ENCODE peak calls at places on chromosomes 2 and 18, in four cellular contexts. One of them, this sample, is unnamed. For H3K27me3, the result is how much of the 10 kb centered on the place peaks cover.

GRCh38 chr2:169361706-169362345 is 508 bp downstream of the LRP2 start:
- DNase-seq in brain microvascular endothelial cell: no peak
- DNase-seq in BJ: no peak
- DNase-seq in transverse colon: no peak
- DNase-seq in this sample: no peak

GRCh38 chr2:48496867-48497266 is 33.1 kb upstream of the STON1 start:
- DNase-seq in BJ: peak
- DNase-seq in transverse colon: no peak
- DNase-seq in brain microvascular endothelial cell: peak
- DNase-seq in this sample: no peak

GRCh38 chr18:74897971-74898657 is 300.4 kb downstream of the ZNF407 start:
- DNase-seq in transverse colon: no peak
- DNase-seq in BJ: peak
- DNase-seq in brain microvascular endothelial cell: peak
- DNase-seq in this sample: no peak

GRCh38 chr2:71609441-71609840 is 156.1 kb downstream of the DYSF start:
- DNase-seq in brain microvascular endothelial cell: peak
- DNase-seq in BJ: no peak
- DNase-seq in transverse colon: no peak
- DNase-seq in this sample: peak

GRCh38 chr2:130391058-130391871 is 35.4 kb downstream of the PTPN18 start:
- DNase-seq in brain microvascular endothelial cell: peak
- DNase-seq in transverse colon: peak
- DNase-seq in BJ: no peak
- DNase-seq in this sample: peak

GRCh38 chr2:7861910-7862702 is 819.8 kb upstream of the ID2 start:
- DNase-seq in transverse colon: no peak
- DNase-seq in BJ: no peak
- DNase-seq in brain microvascular endothelial cell: no peak
- DNase-seq in this sample: no peak

GRCh38 chr18:45119888-45120287 is 439.2 kb downstream of the SETBP1 start:
- DNase-seq in BJ: no peak
- DNase-seq in brain microvascular endothelial cell: no peak
- DNase-seq in transverse colon: no peak
- DNase-seq in this sample: no peak

GRCh38 chr2:70396589-70396988 is 94.7 kb upstream of the FAM136A start:
- DNase-seq in BJ: no peak
- DNase-seq in brain microvascular endothelial cell: no peak
- DNase-seq in transverse colon: no peak
- DNase-seq in this sample: peak

GRCh38 chr2:134445981-134446380 is 192.1 kb downstream of the MGAT5 start:
- DNase-seq in brain microvascular endothelial cell: no peak
- DNase-seq in transverse colon: no peak
- DNase-seq in BJ: no peak
- DNase-seq in this sample: no peak

GRCh38 chr2:208319403-208319802 is 53.3 kb downstream of the PIKFYVE start:
- DNase-seq in BJ: no peak
- DNase-seq in transverse colon: no peak
- DNase-seq in brain microvascular endothelial cell: peak
- DNase-seq in this sample: no peak

GRCh38 chr2:107712857-107713256 is 113.8 kb upstream of the RGPD4 start:
- DNase-seq in transverse colon: no peak
- DNase-seq in brain microvascular endothelial cell: no peak
- DNase-seq in BJ: no peak
- DNase-seq in this sample: no peak

DNA sequence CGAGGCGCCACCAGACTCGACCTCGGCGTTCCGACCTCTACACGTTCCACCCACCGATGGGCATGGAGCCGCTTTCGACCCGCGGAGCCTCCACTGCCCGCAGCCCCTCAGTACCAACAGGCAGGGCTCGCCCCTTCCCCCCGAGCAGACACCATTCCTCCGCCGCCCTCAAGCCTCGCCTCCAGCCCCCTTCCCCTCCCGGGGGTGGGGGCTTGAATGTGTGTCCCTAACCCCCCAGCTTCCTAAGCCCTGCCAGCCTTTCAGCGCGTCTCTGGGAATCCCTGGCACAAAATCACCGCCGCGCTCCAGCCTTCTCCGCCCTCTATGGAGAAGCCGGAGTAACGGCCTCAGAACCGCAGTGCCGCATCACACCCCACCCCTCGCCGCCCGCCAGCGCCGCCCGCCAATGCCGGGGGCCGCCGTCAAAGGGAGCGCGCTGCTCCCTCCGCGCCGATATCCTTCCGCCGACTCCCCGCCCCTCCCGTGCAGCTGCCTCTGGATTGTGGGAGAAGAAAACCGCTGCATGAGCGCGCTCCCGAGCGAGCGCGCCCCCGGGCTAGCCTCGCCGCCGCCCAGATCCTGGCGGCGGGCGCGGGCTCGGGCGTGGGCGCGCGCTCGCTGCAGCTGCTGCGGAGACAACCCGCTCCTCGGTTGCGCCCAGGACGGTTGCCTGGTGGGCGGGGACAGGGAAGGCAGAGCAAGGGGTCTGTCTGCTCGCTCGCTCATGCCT is at the start of gene CCDC88A:
- DNase-seq in transverse colon: peak
- DNase-seq in brain microvascular endothelial cell: peak
- DNase-seq in BJ: peak
- DNase-seq in this sample: peak
- TF ChIP-seq CTCF in transverse colon: peak
- TF ChIP-seq CTCF in brain microvascular endothelial cell: peak
- TF ChIP-seq CTCF in BJ: peak
- TF ChIP-seq CTCF in this sample: peak

GRCh38 chr2:44997948-44998347 is 11.3 kb downstream of the SIX2 start:
- DNase-seq in BJ: no peak
- DNase-seq in brain microvascular endothelial cell: peak
- DNase-seq in transverse colon: no peak
- DNase-seq in this sample: no peak
- H3K27me3 ChIP-seq in BJ: under half
- H3K27me3 ChIP-seq in brain microvascular endothelial cell: under half
- H3K27me3 ChIP-seq in transverse colon: half or more
- H3K27me3 ChIP-seq in this sample: under half

GRCh38 chr2:100383954-100384353 is 33.5 kb downstream of the CHST10 start:
- DNase-seq in BJ: no peak
- DNase-seq in brain microvascular endothelial cell: no peak
- DNase-seq in transverse colon: no peak
- DNase-seq in this sample: no peak

GRCh38 chr2:100376836-100377235 is 40.6 kb downstream of the CHST10 start:
- DNase-seq in BJ: no peak
- DNase-seq in transverse colon: no peak
- DNase-seq in brain microvascular endothelial cell: no peak
- DNase-seq in this sample: no peak

GRCh38 chr2:100383306-100383705 is 34.2 kb downstream of the CHST10 start:
- DNase-seq in BJ: no peak
- DNase-seq in brain microvascular endothelial cell: no peak
- DNase-seq in transverse colon: peak
- DNase-seq in this sample: no peak

GRCh38 chr2:100380681-100381080 is 36.8 kb downstream of the CHST10 start:
- DNase-seq in transverse colon: no peak
- DNase-seq in BJ: no peak
- DNase-seq in brain microvascular endothelial cell: no peak
- DNase-seq in this sample: no peak

GRCh38 chr2:100381240-100381639 is 36.2 kb downstream of the CHST10 start:
- DNase-seq in transverse colon: peak
- DNase-seq in BJ: peak
- DNase-seq in brain microvascular endothelial cell: peak
- DNase-seq in this sample: peak
- TF ChIP-seq CTCF in transverse colon: peak
- TF ChIP-seq CTCF in BJ: peak
- TF ChIP-seq CTCF in brain microvascular endothelial cell: peak
- TF ChIP-seq CTCF in this sample: peak

GRCh38 chr2:16509042-16509441 is 156.6 kb downstream of the CYRIA start:
- DNase-seq in brain microvascular endothelial cell: no peak
- DNase-seq in transverse colon: no peak
- DNase-seq in BJ: no peak
- DNase-seq in this sample: no peak
- H3K27me3 ChIP-seq in brain microvascular endothelial cell: under half
- H3K27me3 ChIP-seq in transverse colon: under half
- H3K27me3 ChIP-seq in BJ: under half
- H3K27me3 ChIP-seq in this sample: under half

GRCh38 chr18:10519999-10520935 is 5.6 kb upstream of the NAPG start:
- DNase-seq in BJ: peak
- DNase-seq in transverse colon: peak
- DNase-seq in brain microvascular endothelial cell: peak
- DNase-seq in this sample: peak

GRCh38 chr18:10519366-10519765 is 6.5 kb upstream of the NAPG start:
- DNase-seq in BJ: no peak
- DNase-seq in transverse colon: no peak
- DNase-seq in brain microvascular endothelial cell: no peak
- DNase-seq in this sample: no peak

GRCh38 chr18:10516078-10516477 is 9.7 kb upstream of the NAPG start:
- DNase-seq in transverse colon: no peak
- DNase-seq in BJ: no peak
- DNase-seq in brain microvascular endothelial cell: no peak
- DNase-seq in this sample: no peak

GRCh38 chr18:10515456-10515855 is 10.4 kb upstream of the NAPG start:
- DNase-seq in brain microvascular endothelial cell: no peak
- DNase-seq in transverse colon: no peak
- DNase-seq in BJ: no peak
- DNase-seq in this sample: no peak

DNA sequence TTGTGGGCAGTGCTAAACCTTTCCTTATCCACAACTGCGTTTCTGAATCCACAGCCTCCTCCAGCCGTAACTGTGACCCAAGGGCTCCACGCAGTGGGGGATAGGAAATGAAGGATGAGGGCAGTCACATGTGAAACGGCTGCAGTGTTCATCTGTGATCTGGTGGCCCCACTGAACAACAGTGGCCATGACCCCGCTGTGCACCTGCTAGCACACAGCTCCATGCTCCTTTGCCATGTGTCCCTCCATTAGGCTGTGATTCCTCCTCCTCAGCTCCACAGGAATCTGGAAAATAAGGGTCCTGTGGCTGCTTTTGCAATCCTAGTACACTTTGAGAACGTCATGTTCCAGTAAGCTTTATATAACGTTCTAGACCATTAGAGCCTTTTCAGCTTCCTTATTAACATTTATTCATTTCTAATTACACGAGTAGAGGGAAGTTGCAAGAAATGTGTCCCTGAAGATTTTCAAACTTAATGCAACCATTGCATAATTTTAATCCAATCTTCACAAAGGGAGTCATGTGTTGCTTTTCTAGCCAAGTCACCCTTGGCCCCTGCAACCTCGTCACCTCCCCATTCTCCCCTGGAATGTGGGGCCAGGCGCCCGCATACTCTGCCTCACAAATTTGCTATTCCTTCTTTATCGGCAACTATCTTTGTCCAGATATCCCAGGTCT is 7.1 kb upstream of the NAPG start:
- DNase-seq in brain microvascular endothelial cell: peak
- DNase-seq in BJ: no peak
- DNase-seq in transverse colon: peak
- DNase-seq in this sample: peak
- TF ChIP-seq CTCF in brain microvascular endothelial cell: peak
- TF ChIP-seq CTCF in BJ: peak
- TF ChIP-seq CTCF in transverse colon: peak
- TF ChIP-seq CTCF in this sample: no peak